ENCODE peak calls at places on chromosomes 7 and 10, in five cellular contexts. X, L, R, M and P are unnamed samples.

GRCh38 chr10:69446650-69447151 is 4.6 kb upstream of the TSPAN15 start:
- DNase-seq in X (peak), L (no peak), R (no peak), M (peak), P (peak)

GRCh38 chr10:132489053-132489703 is 48.4 kb upstream of the INPP5A start:
- DNase-seq in X (no peak), L (no peak), R (no peak), M (no peak), P (no peak)

GRCh38 chr10:35768011-35768410 is 125.9 kb upstream of the FZD8 start:
- DNase-seq in X (no peak), L (no peak), R (no peak), M (no peak), P (no peak)

GRCh38 chr7:6725003-6725402 is 18.3 kb upstream of the ZNF12 start:
- DNase-seq in X (no peak), L (peak), R (no peak), M (no peak), P (no peak)

GRCh38 chr10:49662169-49662830 is 17.2 kb upstream of the C10orf53 start:
- DNase-seq in X (no peak), L (no peak), R (no peak), M (no peak), P (no peak)

GRCh38 chr7:90625051-90625450 is 28.9 kb downstream of the CDK14 start:
- DNase-seq in X (no peak), L (no peak), R (no peak), M (no peak), P (no peak)

GRCh38 chr7:143315782-143316181 is at the start of gene CLCN1:
- DNase-seq in X (no peak), L (no peak), R (no peak), M (no peak), P (no peak)

GRCh38 chr7:91046322-91047088 is 217.7 kb upstream of the FZD1 start:
- DNase-seq in X (no peak), L (no peak), R (no peak), M (no peak), P (no peak)

GRCh38 chr10:28592953-28593352 is 60.0 kb downstream of the WAC start:
- DNase-seq in X (peak), L (no peak), R (no peak), M (peak), P (peak)

GRCh38 chr10:47379901-47380300 is 4.2 kb downstream of the ZNF488 start:
- DNase-seq in X (no peak), L (no peak), R (peak), M (no peak), P (no peak)

GRCh38 chr10:47378606-47379444 is 5.3 kb downstream of the ZNF488 start:
- DNase-seq in X (no peak), L (no peak), R (peak), M (no peak), P (no peak)

GRCh38 chr10:47381427-47382379 is 2.4 kb downstream of the ZNF488 start:
- DNase-seq in X (no peak), L (no peak), R (peak), M (no peak), P (no peak)

GRCh38 chr10:47379445-47379785 is 4.7 kb downstream of the ZNF488 start:
- DNase-seq in X (no peak), L (no peak), R (no peak), M (no peak), P (no peak)

DNA sequence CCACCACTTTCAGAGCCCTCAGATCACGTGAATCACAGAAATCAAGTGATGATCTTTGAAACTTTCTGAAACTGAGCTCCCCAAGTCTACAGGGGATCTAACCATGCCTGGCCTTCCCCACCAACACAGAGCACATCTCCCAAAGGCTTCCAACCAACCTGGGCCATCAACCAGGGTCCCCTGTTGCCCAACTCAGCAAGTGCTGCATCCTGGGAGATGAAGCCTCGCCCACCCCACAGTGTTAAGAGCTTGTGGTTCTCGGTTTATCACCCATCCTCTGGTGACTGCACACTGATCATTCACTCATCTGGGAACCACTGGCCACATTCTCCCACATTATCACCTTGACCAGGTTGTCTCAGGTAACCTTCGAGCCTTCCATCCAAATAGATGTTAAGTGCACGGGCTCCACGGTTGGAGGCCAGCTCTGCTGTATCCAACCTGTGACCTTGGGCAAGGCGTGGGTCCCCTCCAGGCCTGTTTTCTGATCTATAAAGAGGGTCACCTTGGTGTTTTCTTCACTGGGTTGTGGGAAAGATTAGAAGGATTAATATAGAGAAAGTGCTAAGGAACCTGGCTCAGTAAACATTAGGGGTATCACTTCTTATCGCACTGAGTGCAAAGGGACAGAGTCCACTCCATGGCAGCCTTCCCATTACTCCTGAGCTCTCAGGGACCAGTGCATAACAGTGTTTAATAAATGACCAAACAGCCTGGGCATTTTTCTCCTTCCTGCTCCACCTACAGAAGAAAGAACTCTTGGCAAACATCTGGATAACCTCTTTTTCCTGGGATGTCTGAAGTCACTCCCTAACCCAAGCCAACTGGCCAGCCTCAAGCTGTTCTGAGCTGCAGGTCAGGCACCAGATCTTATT is 3.5 kb downstream of the ZNF488 start:
- DNase-seq in X (no peak), L (no peak), R (peak), M (no peak), P (no peak)
- TF ChIP-seq REST in X (no peak), L (no peak), R (no peak), M (no peak), P (no peak)

GRCh38 chr10:12704488-12704887 is 297.0 kb downstream of the CCDC3 start:
- DNase-seq in X (no peak), L (no peak), R (no peak), M (no peak), P (no peak)

GRCh38 chr10:12701696-12702095 is 299.8 kb downstream of the CCDC3 start:
- DNase-seq in X (no peak), L (no peak), R (no peak), M (no peak), P (no peak)

GRCh38 chr10:12702215-12702614 is 299.3 kb downstream of the CCDC3 start:
- DNase-seq in X (no peak), L (no peak), R (no peak), M (no peak), P (no peak)

GRCh38 chr10:12703141-12703540 is 298.4 kb downstream of the CCDC3 start:
- DNase-seq in X (no peak), L (no peak), R (no peak), M (no peak), P (no peak)

GRCh38 chr10:12703813-12704212 is 297.7 kb downstream of the CCDC3 start:
- DNase-seq in X (no peak), L (no peak), R (no peak), M (no peak), P (peak)
- TF ChIP-seq SMC3 in X (no peak), L (no peak), R (no peak), M (no peak), P (no peak)

DNA sequence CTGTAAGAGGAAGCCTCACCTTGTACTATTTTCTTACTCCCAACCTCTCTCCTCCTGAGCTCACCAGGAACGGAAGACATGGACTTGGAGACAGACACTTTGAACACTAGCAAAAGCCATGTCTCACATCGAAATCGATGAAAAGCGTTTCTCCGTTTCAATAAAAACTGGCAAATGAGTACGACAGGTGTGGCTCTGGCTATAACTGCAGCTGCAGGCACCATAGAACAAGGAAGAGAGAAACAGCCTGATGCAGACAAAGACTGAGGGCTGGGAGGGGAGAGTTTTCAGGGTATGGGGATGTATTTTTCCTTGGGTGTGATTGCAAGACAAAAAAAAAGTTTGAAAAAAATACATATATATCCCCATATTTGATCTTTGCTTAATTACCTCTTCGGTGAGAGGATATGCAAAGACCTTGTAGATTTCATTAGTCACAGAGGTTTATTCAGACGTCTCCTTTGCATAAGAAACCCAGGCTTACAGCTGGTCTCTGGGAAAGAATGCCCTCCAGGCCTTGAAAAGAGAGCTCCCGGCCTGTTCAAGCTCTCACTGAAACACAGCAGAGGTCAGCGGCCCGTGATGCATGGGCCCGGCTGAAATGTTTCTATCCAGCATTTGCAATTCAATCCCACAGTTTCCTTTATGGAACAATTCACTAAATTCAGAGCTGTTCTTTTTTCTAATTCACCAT is 63.1 kb downstream of the TLL2 start:
- DNase-seq in X (no peak), L (no peak), R (no peak), M (no peak), P (no peak)
- TF ChIP-seq REST in X (no peak), L (no peak), R (no peak), M (no peak), P (no peak)

GRCh38 chr10:91198781-91199180 is 21.7 kb upstream of the PCGF5 start:
- DNase-seq in X (no peak), L (peak), R (no peak), M (no peak), P (no peak)
- TF ChIP-seq SMC3 in X (no peak), L (no peak), R (no peak), M (no peak), P (no peak)

GRCh38 chr7:155950898-155951553 is 138.8 kb upstream of the SHH start:
- DNase-seq in X (peak), L (no peak), R (no peak), M (no peak), P (peak)
- TF ChIP-seq REST in X (no peak), L (no peak), R (no peak), M (no peak), P (no peak)